ENCODE peak calls at places on chromosome 1, in four cellular contexts. One of them, this sample, is unnamed.

GRCh38 chr1:64215576-64215975 is 12.2 kb downstream of the UBE2U start:
- DNase-seq in heart left ventricle: no peak
- DNase-seq in coronary artery: no peak
- DNase-seq in fibroblast of mammary gland: no peak
- DNase-seq in this sample: no peak

GRCh38 chr1:243956448-243956847 is 94.6 kb upstream of the ZBTB18 start:
- DNase-seq in heart left ventricle: no peak
- DNase-seq in coronary artery: no peak
- DNase-seq in fibroblast of mammary gland: peak; percentile 27
- DNase-seq in this sample: no peak

GRCh38 chr1:185152187-185152767 is 4.5 kb downstream of the TRMT1L start:
- DNase-seq in heart left ventricle: no peak
- DNase-seq in coronary artery: no peak
- DNase-seq in fibroblast of mammary gland: no peak
- DNase-seq in this sample: no peak

GRCh38 chr1:56831874-56832693 is 12.9 kb upstream of the FYB2 start:
- DNase-seq in heart left ventricle: peak; percentile 69
- DNase-seq in coronary artery: no peak
- DNase-seq in fibroblast of mammary gland: peak; percentile 93
- DNase-seq in this sample: peak; percentile 76

GRCh38 chr1:100474838-100475237 is 63.1 kb upstream of the GPR88 start:
- DNase-seq in heart left ventricle: no peak
- DNase-seq in coronary artery: no peak
- DNase-seq in fibroblast of mammary gland: no peak
- DNase-seq in this sample: no peak

GRCh38 chr1:85581802-85582686 is 1.5 kb downstream of the CCN1 start:
- DNase-seq in heart left ventricle: no peak
- DNase-seq in coronary artery: no peak
- DNase-seq in fibroblast of mammary gland: peak; percentile 73
- DNase-seq in this sample: no peak

GRCh38 chr1:154402409-154402921 is 2.7 kb upstream of the IL6R start:
- DNase-seq in heart left ventricle: no peak
- DNase-seq in coronary artery: no peak
- DNase-seq in fibroblast of mammary gland: no peak
- DNase-seq in this sample: no peak

GRCh38 chr1:226912587-226913176 is 27.4 kb upstream of the COQ8A start:
- DNase-seq in heart left ventricle: peak; percentile 70
- DNase-seq in coronary artery: peak; percentile 73
- DNase-seq in fibroblast of mammary gland: peak; percentile 14
- DNase-seq in this sample: peak; percentile 75

GRCh38 chr1:66576645-66577044 is 42.7 kb downstream of the SGIP1 start:
- DNase-seq in heart left ventricle: no peak
- DNase-seq in coronary artery: no peak
- DNase-seq in fibroblast of mammary gland: peak; percentile 53
- DNase-seq in this sample: no peak

GRCh38 chr1:181126871-181127587 is 38.5 kb downstream of the IER5 start:
- DNase-seq in heart left ventricle: no peak
- DNase-seq in coronary artery: no peak
- DNase-seq in fibroblast of mammary gland: peak; percentile 23
- DNase-seq in this sample: no peak

GRCh38 chr1:232795497-232796068 is 9.6 kb upstream of the MAP10 start:
- DNase-seq in heart left ventricle: no peak
- DNase-seq in coronary artery: no peak
- DNase-seq in fibroblast of mammary gland: no peak
- DNase-seq in this sample: no peak

GRCh38 chr1:210597555-210598134 is 268.9 kb downstream of the HHAT start:
- DNase-seq in heart left ventricle: no peak
- DNase-seq in coronary artery: no peak
- DNase-seq in fibroblast of mammary gland: peak; percentile 91
- DNase-seq in this sample: peak; percentile 24

GRCh38 chr1:232893481-232894313 is 56.7 kb upstream of the NTPCR start:
- DNase-seq in heart left ventricle: no peak
- DNase-seq in coronary artery: no peak
- DNase-seq in fibroblast of mammary gland: no peak
- DNase-seq in this sample: no peak

GRCh38 chr1:184329255-184329953 is 57.4 kb upstream of the C1orf21 start:
- DNase-seq in heart left ventricle: no peak
- DNase-seq in coronary artery: no peak
- DNase-seq in fibroblast of mammary gland: no peak
- DNase-seq in this sample: no peak

DNA sequence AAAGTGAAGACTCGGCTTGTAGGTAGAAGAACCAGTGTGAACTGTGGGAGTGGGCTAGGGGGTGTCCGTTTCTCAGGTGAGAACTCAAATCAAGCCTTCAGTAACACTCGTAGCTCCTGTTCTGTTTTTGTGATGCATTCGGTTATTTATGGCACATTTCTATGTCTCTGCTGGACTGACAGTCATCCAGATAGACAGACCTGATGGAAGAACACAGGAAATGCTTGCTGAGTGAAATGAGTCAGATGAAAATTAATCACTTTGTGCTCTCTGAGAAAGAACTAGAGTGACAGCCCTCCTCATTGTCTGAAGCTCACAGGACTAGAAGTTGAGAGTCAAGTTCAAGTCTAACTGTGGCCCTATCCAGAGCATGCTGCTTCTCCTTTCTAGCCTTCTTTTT is 360.1 kb upstream of the PLXNA2 start:
- DNase-seq in heart left ventricle: no peak
- DNase-seq in coronary artery: no peak
- DNase-seq in fibroblast of mammary gland: peak; percentile 37
- DNase-seq in this sample: peak; percentile 78
- H3K4me3 ChIP-seq in heart left ventricle: no peak overlapping the region
- H3K4me3 ChIP-seq in coronary artery: no peak overlapping the region
- H3K4me3 ChIP-seq in fibroblast of mammary gland: no peak overlapping the region
- H3K4me3 ChIP-seq in this sample: no peak overlapping the region

GRCh38 chr1:201649776-201650607 is 111.1 kb downstream of the NAV1 start:
- DNase-seq in heart left ventricle: peak; percentile 87
- DNase-seq in coronary artery: no peak
- DNase-seq in fibroblast of mammary gland: peak; percentile 68
- DNase-seq in this sample: no peak
- TF ChIP-seq CTCF in heart left ventricle: no peak
- TF ChIP-seq CTCF in coronary artery: no peak
- TF ChIP-seq CTCF in fibroblast of mammary gland: no peak
- TF ChIP-seq CTCF in this sample: no peak

GRCh38 chr1:16442273-16442672 is 1.7 kb downstream of the NECAP2 start:
- DNase-seq in heart left ventricle: no peak
- DNase-seq in coronary artery: no peak
- DNase-seq in fibroblast of mammary gland: no peak
- DNase-seq in this sample: peak; percentile 58
- H3K4me3 ChIP-seq in heart left ventricle: no peak overlapping the region
- H3K4me3 ChIP-seq in coronary artery: no peak overlapping the region
- H3K4me3 ChIP-seq in fibroblast of mammary gland: no peak overlapping the region
- H3K4me3 ChIP-seq in this sample: peak overlapping the region; percentile 96

GRCh38 chr1:156572663-156573018 is 276 bp upstream of the IQGAP3 start:
- DNase-seq in heart left ventricle: no peak
- DNase-seq in coronary artery: no peak
- DNase-seq in fibroblast of mammary gland: no peak
- DNase-seq in this sample: no peak
- TF ChIP-seq CTCF in heart left ventricle: no peak
- TF ChIP-seq CTCF in coronary artery: no peak
- TF ChIP-seq CTCF in fibroblast of mammary gland: no peak
- TF ChIP-seq CTCF in this sample: no peak

GRCh38 chr1:166489356-166489669 is 322.5 kb upstream of the FAM78B start:
- DNase-seq in heart left ventricle: no peak
- DNase-seq in coronary artery: no peak
- DNase-seq in fibroblast of mammary gland: no peak
- DNase-seq in this sample: no peak
- H3K4me3 ChIP-seq in heart left ventricle: no peak overlapping the region
- H3K4me3 ChIP-seq in coronary artery: no peak overlapping the region
- H3K4me3 ChIP-seq in fibroblast of mammary gland: no peak overlapping the region
- H3K4me3 ChIP-seq in this sample: peak overlapping the region; percentile 86